ENCODE peak calls at places on chromosomes 5 and 9, in seven cellular contexts. Z is neuronal stem cell, G is IMR-90, V is mesenchymal stem cell, Y is H1, N is H9, M is trophoblast cell. D is an unnamed sample.

GRCh38 chr9:15293727-15294405 is 13.2 kb downstream of the TTC39B start:
- DNase-seq in Z (no peak), N (no peak), M (no peak), V (peak; percentile 48), Y (no peak), G (no peak), D (no peak)

GRCh38 chr5:36600847-36601527 is 5.4 kb upstream of the SLC1A3 start:
- DNase-seq in V (no peak), Z (no peak), G (no peak), N (no peak), M (no peak), Y (no peak), D (no peak)

GRCh38 chr9:86287013-86287412 is 4.7 kb upstream of the ISCA1 start:
- DNase-seq in N (peak; percentile 64), Y (no peak), M (peak; percentile 71), Z (peak; percentile 54), V (peak; percentile 75), G (peak; percentile 70), D (peak; percentile 91)

GRCh38 chr5:150560401-150561191 is 52.7 kb downstream of the NDST1 start:
- DNase-seq in V (peak; percentile 86), Z (peak; percentile 87), G (peak; percentile 85), M (peak; percentile 98), Y (peak; percentile 56), N (peak; percentile 80), D (peak; percentile 95)

GRCh38 chr9:132364068-132364467 is 9.3 kb upstream of the SETX start:
- DNase-seq in N (no peak), M (no peak), G (no peak), Y (no peak), V (no peak), Z (no peak), D (no peak)

GRCh38 chr5:69230181-69230580 is 4.5 kb upstream of the CDK7 start:
- DNase-seq in M (peak; percentile 63), V (no peak), Y (no peak), Z (no peak), G (no peak), N (no peak), D (no peak)

GRCh38 chr9:36949470-36949869 is 84.6 kb downstream of the PAX5 start:
- DNase-seq in M (no peak), Y (no peak), N (no peak), V (no peak), Z (no peak), G (no peak), D (no peak)

GRCh38 chr9:35790025-35790384 is 1.4 kb upstream of the NPR2 start:
- DNase-seq in Y (no peak), N (no peak), Z (no peak), G (no peak), V (no peak), M (no peak), D (no peak)

GRCh38 chr5:67315082-67315801 is 118.6 kb upstream of the CD180 start:
- DNase-seq in N (peak; percentile 28), M (peak; percentile 18), Y (no peak), G (peak; percentile 59), Z (peak; percentile 14), V (peak; percentile 36), D (peak; percentile 25)

GRCh38 chr9:120521101-120521500 is 58.9 kb downstream of the CDK5RAP2 start:
- DNase-seq in N (no peak), V (no peak), Y (no peak), Z (no peak), G (no peak), M (no peak), D (no peak)

GRCh38 chr5:178162481-178162880 is 8.8 kb upstream of the NHP2 start:
- DNase-seq in G (no peak), M (peak; percentile 46), Y (no peak), N (no peak), Z (no peak), V (no peak), D (no peak)

GRCh38 chr5:81657386-81657785 is 93.5 kb downstream of the SSBP2 start:
- DNase-seq in G (no peak), M (peak; percentile 35), N (no peak), V (no peak), Z (no peak), Y (no peak), D (no peak)

GRCh38 chr5:107486489-107486888 is 184.2 kb downstream of the EFNA5 start:
- DNase-seq in M (peak; percentile 61), G (peak; percentile 59), V (peak; percentile 80), Z (no peak), N (no peak), Y (no peak), D (no peak)

GRCh38 chr9:135330685-135331590 is 148.6 kb upstream of the PPP1R26 start:
- DNase-seq in N (no peak), G (no peak), M (no peak), Y (no peak), Z (no peak), V (no peak), D (no peak)

GRCh38 chr9:6351757-6352156 is 23.6 kb downstream of the TPD52L3 start:
- DNase-seq in V (no peak), Y (no peak), M (no peak), Z (no peak), N (peak; percentile 35), G (no peak), D (peak; percentile 32)

GRCh38 chr9:34382054-34382453 is 5.4 kb upstream of the MYORG start:
- DNase-seq in M (no peak), Z (no peak), G (no peak), V (no peak), Y (no peak), N (peak; percentile 22), D (no peak)

GRCh38 chr5:86749841-86750240 is 132.1 kb downstream of the COX7C start:
- DNase-seq in V (no peak), N (no peak), Z (no peak), M (peak; percentile 70), G (no peak), Y (no peak), D (no peak)

GRCh38 chr9:135246248-135247173 is 159.0 kb downstream of the OLFM1 start:
- DNase-seq in G (no peak), N (no peak), Y (no peak), V (no peak), Z (no peak), M (no peak), D (no peak)

GRCh38 chr5:150734579-150735384 is 24.0 kb downstream of the DCTN4 start:
- DNase-seq in Z (no peak), G (no peak), Y (no peak), V (no peak), M (peak; percentile 19), N (no peak), D (peak; percentile 51)

GRCh38 chr9:4828776-4829175 is 36.0 kb downstream of the RCL1 start:
- DNase-seq in V (peak; percentile 63), G (peak; percentile 56), M (no peak), Y (no peak), Z (no peak), N (no peak), D (no peak)

GRCh38 chr5:159987031-159987674 is 21.8 kb upstream of the TTC1 start:
- DNase-seq in Z (peak; percentile 57), G (peak; percentile 58), V (peak; percentile 58), Y (peak; percentile 65), M (peak; percentile 95), N (peak; percentile 89), D (peak; percentile 82)

GRCh38 chr9:78146241-78146640 is 89.6 kb upstream of the CEP78 start:
- DNase-seq in Z (no peak), M (no peak), N (no peak), Y (no peak), G (peak; percentile 34), V (no peak), D (no peak)

GRCh38 chr9:110835404-110835803 is 166.8 kb downstream of the MUSK start:
- DNase-seq in M (peak; percentile 41), Y (no peak), G (peak; percentile 91), Z (no peak), V (peak; percentile 54), N (no peak), D (peak; percentile 34)

GRCh38 chr9:79224672-79225433 is 346.9 kb upstream of the TLE4 start:
- DNase-seq in Z (no peak), N (no peak), V (peak; percentile 88), M (peak; percentile 92), Y (no peak), G (peak; percentile 96), D (no peak)

GRCh38 chr5:134127376-134127861 is 12.9 kb downstream of the TCF7 start:
- DNase-seq in V (peak; percentile 37), Y (no peak), G (peak; percentile 58), Z (no peak), N (no peak), M (peak; percentile 37), D (no peak)

GRCh38 chr5:78204241-78204640 is 90.3 kb downstream of the AP3B1 start:
- DNase-seq in M (peak; percentile 80), Z (no peak), Y (no peak), V (peak; percentile 14), G (no peak), N (no peak), D (peak; percentile 25)
- H2AK5ac ChIP-seq in M (no peak overlapping the region), Z (no peak overlapping the region), Y (no peak overlapping the region), V (no peak overlapping the region), G (no peak overlapping the region), N (no peak overlapping the region), D (no peak overlapping the region)

GRCh38 chr5:124920909-124921666 is 174.6 kb upstream of the ZNF608 start:
- DNase-seq in Z (no peak), G (no peak), Y (no peak), V (no peak), M (no peak), N (no peak), D (no peak)
- H3K4me2 ChIP-seq in Z (no peak overlapping the region), G (no peak overlapping the region), Y (no peak overlapping the region), V (no peak overlapping the region), M (no peak overlapping the region), N (no peak overlapping the region), D (no peak overlapping the region)

GRCh38 chr5:125559296-125559695 is 812.9 kb upstream of the ZNF608 start:
- DNase-seq in V (peak; percentile 96), G (peak; percentile 99), Y (no peak), N (no peak), M (peak; percentile 86), Z (no peak), D (no peak)
- H2AK5ac ChIP-seq in V (no peak overlapping the region), G (no peak overlapping the region), Y (no peak overlapping the region), N (no peak overlapping the region), M (no peak overlapping the region), Z (no peak overlapping the region), D (no peak overlapping the region)

DNA sequence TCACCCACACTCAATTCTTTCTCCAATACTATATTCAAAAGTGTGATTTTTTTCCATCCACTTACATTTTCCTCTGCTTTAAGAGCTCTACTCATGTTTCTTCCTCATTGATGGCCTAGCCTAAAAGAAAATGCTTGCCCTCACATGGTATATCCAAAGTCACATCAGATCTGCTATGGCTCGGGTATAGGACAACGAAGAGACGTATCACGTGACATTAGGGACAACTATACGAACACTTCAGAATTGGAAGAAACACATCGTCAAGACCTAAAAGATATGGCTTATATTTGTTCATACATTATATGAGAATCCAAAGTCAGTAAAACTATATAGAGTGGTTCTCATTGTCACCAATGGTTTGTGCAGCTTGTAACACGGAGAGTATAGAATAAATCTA is 8.2 kb upstream of the ISL1 start:
- DNase-seq in N (no peak), M (no peak), Z (no peak), G (no peak), Y (no peak), V (no peak), D (no peak)
- H3K4me2 ChIP-seq in N (no peak overlapping the region), M (no peak overlapping the region), Z (no peak overlapping the region), G (no peak overlapping the region), Y (no peak overlapping the region), V (no peak overlapping the region), D (no peak overlapping the region)

DNA sequence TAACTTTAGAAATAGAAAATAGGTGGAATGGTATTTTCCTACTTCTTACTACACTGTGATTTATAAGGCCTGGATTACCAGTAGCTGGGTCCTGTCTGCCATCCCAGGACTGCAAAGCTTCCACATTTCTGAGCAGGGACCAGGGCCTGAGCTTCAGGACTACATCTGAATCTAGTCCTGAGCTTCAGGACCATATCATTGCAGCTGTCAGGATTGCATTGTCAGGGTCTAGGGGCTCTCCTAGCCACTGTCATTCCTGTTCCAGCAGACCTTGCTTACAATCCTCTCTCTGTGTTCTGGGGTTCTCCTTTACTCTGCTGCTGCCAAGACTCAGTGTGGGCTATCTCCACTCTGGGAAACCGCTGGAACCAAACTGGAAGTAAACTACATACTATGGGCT is 16.3 kb downstream of the RAB3C start:
- DNase-seq in V (no peak), N (no peak), Z (no peak), G (no peak), M (no peak), Y (no peak), D (no peak)
- H2AK5ac ChIP-seq in V (no peak overlapping the region), N (no peak overlapping the region), Z (no peak overlapping the region), G (no peak overlapping the region), M (no peak overlapping the region), Y (no peak overlapping the region), D (no peak overlapping the region)